ENCODE peak calls at places on chromosome 6, in seven cellular contexts. One of them, this sample, is unnamed.

GRCh38 chr6:36355819-36356218 is 19.1 kb upstream of the BNIP5 start:
- DNase-seq in heart left ventricle: no peak
- DNase-seq in lung: no peak
- DNase-seq in AG04450: no peak
- DNase-seq in heart right ventricle: no peak
- DNase-seq in esophagus muscularis mucosa: no peak
- DNase-seq in astrocyte of the cerebellum: no peak
- DNase-seq in this sample: no peak

GRCh38 chr6:17482711-17483110 is 89.3 kb downstream of the CAP2 start:
- DNase-seq in heart left ventricle: no peak
- DNase-seq in lung: no peak
- DNase-seq in AG04450: no peak
- DNase-seq in heart right ventricle: no peak
- DNase-seq in esophagus muscularis mucosa: peak; percentile 75
- DNase-seq in astrocyte of the cerebellum: no peak
- DNase-seq in this sample: no peak

GRCh38 chr6:115055579-115055978 is 712.8 kb upstream of the HS3ST5 start:
- DNase-seq in heart left ventricle: no peak
- DNase-seq in lung: no peak
- DNase-seq in AG04450: no peak
- DNase-seq in heart right ventricle: no peak
- DNase-seq in esophagus muscularis mucosa: no peak
- DNase-seq in astrocyte of the cerebellum: no peak
- DNase-seq in this sample: no peak

GRCh38 chr6:70479236-70479635 is 65.9 kb downstream of the FAM135A start:
- DNase-seq in heart left ventricle: no peak
- DNase-seq in lung: no peak
- DNase-seq in AG04450: no peak
- DNase-seq in heart right ventricle: no peak
- DNase-seq in esophagus muscularis mucosa: no peak
- DNase-seq in astrocyte of the cerebellum: peak; percentile 53
- DNase-seq in this sample: no peak

GRCh38 chr6:66173587-66173986 is 466.6 kb upstream of the EYS start:
- DNase-seq in heart left ventricle: no peak
- DNase-seq in lung: no peak
- DNase-seq in AG04450: no peak
- DNase-seq in heart right ventricle: no peak
- DNase-seq in esophagus muscularis mucosa: no peak
- DNase-seq in astrocyte of the cerebellum: no peak
- DNase-seq in this sample: no peak

GRCh38 chr6:30312266-30312665 is 14.5 kb upstream of the TRIM39 start:
- DNase-seq in heart left ventricle: no peak
- DNase-seq in lung: no peak
- DNase-seq in AG04450: no peak
- DNase-seq in heart right ventricle: no peak
- DNase-seq in esophagus muscularis mucosa: no peak
- DNase-seq in astrocyte of the cerebellum: no peak
- DNase-seq in this sample: no peak

GRCh38 chr6:161301338-161301737 is 27.5 kb upstream of the AGPAT4 start:
- DNase-seq in heart left ventricle: no peak
- DNase-seq in lung: peak; percentile 43
- DNase-seq in AG04450: no peak
- DNase-seq in heart right ventricle: no peak
- DNase-seq in esophagus muscularis mucosa: peak; percentile 91
- DNase-seq in astrocyte of the cerebellum: no peak
- DNase-seq in this sample: no peak

GRCh38 chr6:109446072-109446471 is 5.5 kb downstream of the SMPD2 start:
- DNase-seq in heart left ventricle: no peak
- DNase-seq in lung: peak; percentile 26
- DNase-seq in AG04450: no peak
- DNase-seq in heart right ventricle: no peak
- DNase-seq in esophagus muscularis mucosa: no peak
- DNase-seq in astrocyte of the cerebellum: no peak
- DNase-seq in this sample: no peak

GRCh38 chr6:45668705-45669104 is 291.0 kb upstream of the SUPT3H start:
- DNase-seq in heart left ventricle: no peak
- DNase-seq in lung: no peak
- DNase-seq in AG04450: no peak
- DNase-seq in heart right ventricle: no peak
- DNase-seq in esophagus muscularis mucosa: no peak
- DNase-seq in astrocyte of the cerebellum: no peak
- DNase-seq in this sample: no peak

GRCh38 chr6:121413831-121414368 is 21.5 kb upstream of the GJA1 start:
- DNase-seq in heart left ventricle: no peak
- DNase-seq in lung: no peak
- DNase-seq in AG04450: no peak
- DNase-seq in heart right ventricle: no peak
- DNase-seq in esophagus muscularis mucosa: no peak
- DNase-seq in astrocyte of the cerebellum: no peak
- DNase-seq in this sample: no peak

GRCh38 chr6:10019851-10020250 is 395.0 kb downstream of the TFAP2A start:
- DNase-seq in heart left ventricle: no peak
- DNase-seq in lung: no peak
- DNase-seq in AG04450: no peak
- DNase-seq in heart right ventricle: no peak
- DNase-seq in esophagus muscularis mucosa: no peak
- DNase-seq in astrocyte of the cerebellum: no peak
- DNase-seq in this sample: no peak

GRCh38 chr6:113329942-113330897 is 526.9 kb upstream of the MARCKS start:
- DNase-seq in heart left ventricle: no peak
- DNase-seq in lung: no peak
- DNase-seq in AG04450: no peak
- DNase-seq in heart right ventricle: no peak
- DNase-seq in esophagus muscularis mucosa: no peak
- DNase-seq in astrocyte of the cerebellum: no peak
- DNase-seq in this sample: no peak

GRCh38 chr6:72421387-72421786 is 200.5 kb upstream of the KCNQ5 start:
- DNase-seq in heart left ventricle: no peak
- DNase-seq in lung: no peak
- DNase-seq in AG04450: no peak
- DNase-seq in heart right ventricle: no peak
- DNase-seq in esophagus muscularis mucosa: no peak
- DNase-seq in astrocyte of the cerebellum: no peak
- DNase-seq in this sample: peak; percentile 81

GRCh38 chr6:64294034-64294433 is 658.4 kb downstream of the PHF3 start:
- DNase-seq in heart left ventricle: no peak
- DNase-seq in lung: no peak
- DNase-seq in AG04450: no peak
- DNase-seq in heart right ventricle: no peak
- DNase-seq in esophagus muscularis mucosa: no peak
- DNase-seq in astrocyte of the cerebellum: no peak
- DNase-seq in this sample: no peak

GRCh38 chr6:165984743-165985142 is 182.9 kb downstream of the TBXT start:
- DNase-seq in heart left ventricle: no peak
- DNase-seq in lung: no peak
- DNase-seq in AG04450: no peak
- DNase-seq in heart right ventricle: no peak
- DNase-seq in esophagus muscularis mucosa: no peak
- DNase-seq in astrocyte of the cerebellum: no peak
- DNase-seq in this sample: no peak

GRCh38 chr6:11275598-11275997 is 43.1 kb upstream of the NEDD9 start:
- DNase-seq in heart left ventricle: no peak
- DNase-seq in lung: peak; percentile 48
- DNase-seq in AG04450: no peak
- DNase-seq in heart right ventricle: no peak
- DNase-seq in esophagus muscularis mucosa: no peak
- DNase-seq in astrocyte of the cerebellum: no peak
- DNase-seq in this sample: no peak

GRCh38 chr6:45590751-45591184 is 213.0 kb upstream of the SUPT3H start:
- DNase-seq in heart left ventricle: no peak
- DNase-seq in lung: peak; percentile 26
- DNase-seq in AG04450: no peak
- DNase-seq in heart right ventricle: no peak
- DNase-seq in esophagus muscularis mucosa: peak; percentile 90
- DNase-seq in astrocyte of the cerebellum: peak; percentile 70
- DNase-seq in this sample: no peak

GRCh38 chr6:5295612-5296011 is 34.3 kb downstream of the FARS2 start:
- DNase-seq in heart left ventricle: no peak
- DNase-seq in lung: no peak
- DNase-seq in AG04450: no peak
- DNase-seq in heart right ventricle: no peak
- DNase-seq in esophagus muscularis mucosa: peak; percentile 37
- DNase-seq in astrocyte of the cerebellum: peak; percentile 12
- DNase-seq in this sample: no peak

GRCh38 chr6:155247618-155248017 is 16.2 kb upstream of the CLDN20 start:
- DNase-seq in heart left ventricle: no peak
- DNase-seq in lung: no peak
- DNase-seq in AG04450: peak; percentile 65
- DNase-seq in heart right ventricle: no peak
- DNase-seq in esophagus muscularis mucosa: no peak
- DNase-seq in astrocyte of the cerebellum: peak; percentile 70
- DNase-seq in this sample: no peak

GRCh38 chr6:94902974-94903628 is 674.2 kb upstream of the MANEA start:
- DNase-seq in heart left ventricle: no peak
- DNase-seq in lung: no peak
- DNase-seq in AG04450: no peak
- DNase-seq in heart right ventricle: no peak
- DNase-seq in esophagus muscularis mucosa: no peak
- DNase-seq in astrocyte of the cerebellum: no peak
- DNase-seq in this sample: no peak

GRCh38 chr6:20846602-20847028 is 312.4 kb downstream of the CDKAL1 start:
- DNase-seq in heart left ventricle: no peak
- DNase-seq in lung: no peak
- DNase-seq in AG04450: no peak
- DNase-seq in heart right ventricle: no peak
- DNase-seq in esophagus muscularis mucosa: no peak
- DNase-seq in astrocyte of the cerebellum: no peak
- DNase-seq in this sample: no peak

GRCh38 chr6:155313602-155314091 is 637 bp downstream of the TFB1M start:
- DNase-seq in heart left ventricle: no peak
- DNase-seq in lung: no peak
- DNase-seq in AG04450: no peak
- DNase-seq in heart right ventricle: peak; percentile 9
- DNase-seq in esophagus muscularis mucosa: no peak
- DNase-seq in astrocyte of the cerebellum: no peak
- DNase-seq in this sample: no peak

GRCh38 chr6:16205377-16206144 is 32.8 kb upstream of the GMPR start:
- DNase-seq in heart left ventricle: no peak
- DNase-seq in lung: no peak
- DNase-seq in AG04450: peak; percentile 71
- DNase-seq in heart right ventricle: peak; percentile 51
- DNase-seq in esophagus muscularis mucosa: no peak
- DNase-seq in astrocyte of the cerebellum: peak; percentile 99
- DNase-seq in this sample: no peak

GRCh38 chr6:39047434-39048327 is 900 bp upstream of the GLP1R start:
- DNase-seq in heart left ventricle: no peak
- DNase-seq in lung: no peak
- DNase-seq in AG04450: no peak
- DNase-seq in heart right ventricle: no peak
- DNase-seq in esophagus muscularis mucosa: no peak
- DNase-seq in astrocyte of the cerebellum: no peak
- DNase-seq in this sample: no peak
- H3K4me3 ChIP-seq in heart left ventricle: peak overlapping the region; percentile 49
- H3K4me3 ChIP-seq in lung: no peak overlapping the region
- H3K4me3 ChIP-seq in AG04450: no peak overlapping the region
- H3K4me3 ChIP-seq in heart right ventricle: no peak overlapping the region
- H3K4me3 ChIP-seq in esophagus muscularis mucosa: no peak overlapping the region
- H3K4me3 ChIP-seq in astrocyte of the cerebellum: no peak overlapping the region
- H3K4me3 ChIP-seq in this sample: no peak overlapping the region

GRCh38 chr6:2931970-2932748 is 29.1 kb upstream of the SERPINB9 start:
- DNase-seq in heart left ventricle: peak; percentile 81
- DNase-seq in lung: peak; percentile 83
- DNase-seq in AG04450: peak; percentile 4
- DNase-seq in heart right ventricle: peak; percentile 86
- DNase-seq in esophagus muscularis mucosa: peak; percentile 95
- DNase-seq in astrocyte of the cerebellum: peak; percentile 39
- DNase-seq in this sample: peak; percentile 98
- H3K4me3 ChIP-seq in heart left ventricle: no peak overlapping the region
- H3K4me3 ChIP-seq in lung: no peak overlapping the region
- H3K4me3 ChIP-seq in AG04450: no peak overlapping the region
- H3K4me3 ChIP-seq in heart right ventricle: no peak overlapping the region
- H3K4me3 ChIP-seq in esophagus muscularis mucosa: peak overlapping the region; percentile 35
- H3K4me3 ChIP-seq in astrocyte of the cerebellum: no peak overlapping the region
- H3K4me3 ChIP-seq in this sample: no peak overlapping the region

GRCh38 chr6:52176550-52176949 is 9.6 kb upstream of the IL17A start:
- DNase-seq in heart left ventricle: no peak
- DNase-seq in lung: no peak
- DNase-seq in AG04450: no peak
- DNase-seq in heart right ventricle: no peak
- DNase-seq in esophagus muscularis mucosa: no peak
- DNase-seq in astrocyte of the cerebellum: no peak
- DNase-seq in this sample: no peak

GRCh38 chr6:52183131-52183530 is 3.0 kb upstream of the IL17A start:
- DNase-seq in heart left ventricle: no peak
- DNase-seq in lung: no peak
- DNase-seq in AG04450: no peak
- DNase-seq in heart right ventricle: no peak
- DNase-seq in esophagus muscularis mucosa: no peak
- DNase-seq in astrocyte of the cerebellum: no peak
- DNase-seq in this sample: no peak

GRCh38 chr6:52177961-52178360 is 8.2 kb upstream of the IL17A start:
- DNase-seq in heart left ventricle: no peak
- DNase-seq in lung: no peak
- DNase-seq in AG04450: no peak
- DNase-seq in heart right ventricle: no peak
- DNase-seq in esophagus muscularis mucosa: no peak
- DNase-seq in astrocyte of the cerebellum: no peak
- DNase-seq in this sample: no peak

GRCh38 chr6:52186075-52186474 is at the start of gene IL17A:
- DNase-seq in heart left ventricle: no peak
- DNase-seq in lung: no peak
- DNase-seq in AG04450: no peak
- DNase-seq in heart right ventricle: no peak
- DNase-seq in esophagus muscularis mucosa: no peak
- DNase-seq in astrocyte of the cerebellum: no peak
- DNase-seq in this sample: no peak

DNA sequence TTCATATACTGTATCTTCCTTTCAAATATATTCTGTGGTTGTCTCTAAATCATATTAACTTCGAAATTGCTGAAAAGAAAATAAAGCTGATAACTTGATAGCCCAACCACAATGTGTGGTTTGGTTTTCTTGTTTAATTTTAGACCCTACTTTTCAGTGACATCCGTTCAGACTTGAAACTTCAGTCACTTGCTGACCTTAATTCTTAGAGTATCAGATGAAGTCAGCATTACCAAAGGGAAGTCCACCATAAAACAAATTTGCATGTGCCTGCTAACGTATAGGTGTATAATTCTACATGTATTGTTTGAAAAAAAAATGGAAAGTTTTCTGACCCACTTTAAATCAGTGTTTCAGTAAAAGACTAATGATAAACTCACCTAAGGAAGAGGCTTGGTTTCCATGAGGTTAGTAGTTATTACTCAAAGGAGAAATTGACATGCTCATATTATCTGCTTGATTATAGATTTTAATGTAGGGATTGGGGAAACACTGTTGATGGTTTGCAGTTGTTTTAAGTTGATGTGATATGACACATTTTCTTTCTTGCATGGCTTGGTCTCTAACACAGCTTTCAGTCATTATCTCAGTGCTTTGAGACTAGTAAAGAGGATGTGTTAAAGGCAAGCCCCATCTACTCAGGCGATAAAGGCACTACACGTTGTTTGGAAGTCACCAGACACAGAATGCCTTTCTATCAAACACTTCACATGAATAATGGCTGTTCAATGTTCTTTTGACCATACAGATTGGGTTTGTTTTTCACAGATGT is 5.2 kb upstream of the IL17A start:
- DNase-seq in heart left ventricle: no peak
- DNase-seq in lung: no peak
- DNase-seq in AG04450: no peak
- DNase-seq in heart right ventricle: no peak
- DNase-seq in esophagus muscularis mucosa: no peak
- DNase-seq in astrocyte of the cerebellum: no peak
- DNase-seq in this sample: no peak
- H3K4me3 ChIP-seq in heart left ventricle: no peak overlapping the region
- H3K4me3 ChIP-seq in lung: no peak overlapping the region
- H3K4me3 ChIP-seq in AG04450: no peak overlapping the region
- H3K4me3 ChIP-seq in heart right ventricle: no peak overlapping the region
- H3K4me3 ChIP-seq in esophagus muscularis mucosa: no peak overlapping the region
- H3K4me3 ChIP-seq in astrocyte of the cerebellum: no peak overlapping the region
- H3K4me3 ChIP-seq in this sample: no peak overlapping the region

GRCh38 chr6:28542440-28543293 is 17.0 kb downstream of the GPX5 start:
- DNase-seq in heart left ventricle: no peak
- DNase-seq in lung: peak; percentile 52
- DNase-seq in AG04450: peak; percentile 51
- DNase-seq in heart right ventricle: no peak
- DNase-seq in esophagus muscularis mucosa: no peak
- DNase-seq in astrocyte of the cerebellum: peak; percentile 42
- DNase-seq in this sample: peak; percentile 31
- H3K4me3 ChIP-seq in heart left ventricle: no peak overlapping the region
- H3K4me3 ChIP-seq in lung: no peak overlapping the region
- H3K4me3 ChIP-seq in AG04450: no peak overlapping the region
- H3K4me3 ChIP-seq in heart right ventricle: no peak overlapping the region
- H3K4me3 ChIP-seq in esophagus muscularis mucosa: peak overlapping the region; percentile 41
- H3K4me3 ChIP-seq in astrocyte of the cerebellum: peak overlapping the region; percentile 42
- H3K4me3 ChIP-seq in this sample: no peak overlapping the region

This sample was measured in WERI-Rb-1.